ENCODE peak calls at places on chromosomes 5 and 9, in five cellular contexts. U is lower lobe of right lung, C is naive B cell, T is aorta, Z is lung microvascular endothelial cell. F is an unnamed sample.

GRCh38 chr5:56557198-56557597 is 258.2 kb upstream of the MAP3K1 start:
- DNase-seq in Z (no peak), C (no peak), U (no peak), T (no peak), F (no peak)

GRCh38 chr9:108056805-108057386 is 567.3 kb upstream of the KLF4 start:
- DNase-seq in Z (peak), U (no peak), T (no peak), C (no peak), F (no peak)

GRCh38 chr9:18605763-18606162 is 131.8 kb downstream of the ADAMTSL1 start:
- DNase-seq in T (peak), U (no peak), Z (peak), C (no peak), F (no peak)

GRCh38 chr9:125559194-125559593 is 147.8 kb downstream of the MAPKAP1 start:
- DNase-seq in U (no peak), T (no peak), C (no peak), Z (no peak), F (no peak)

GRCh38 chr5:132747064-132747692 is at the start of gene CCNI2:
- DNase-seq in U (peak), T (peak), Z (peak), C (peak), F (no peak)

GRCh38 chr5:9198399-9198798 is 347.5 kb downstream of the SEMA5A start:
- DNase-seq in Z (no peak), T (no peak), C (no peak), U (no peak), F (no peak)

GRCh38 chr5:91052977-91053732 is 330.0 kb downstream of the ARRDC3 start:
- DNase-seq in Z (no peak), U (no peak), C (no peak), T (no peak), F (peak)

GRCh38 chr9:27701664-27702063 is 128.4 kb upstream of the C9orf72 start:
- DNase-seq in C (no peak), U (no peak), Z (no peak), T (peak), F (no peak)

GRCh38 chr9:78606011-78606410 is 309.1 kb downstream of the PSAT1 start:
- DNase-seq in U (no peak), C (no peak), Z (no peak), T (no peak), F (no peak)